ENCODE peak calls at places on chromosomes 16 and 17, in four cellular contexts. G is HepG2, R is GM12878, T is K562. E is an unnamed sample.

GRCh38 chr17:75684924-75685323 is 17.8 kb downstream of the SAP30BP start:
- DNase-seq in R (no peak), T (no peak), G (no peak), E (no peak)

GRCh38 chr17:42408076-42408475 is 15.0 kb downstream of the CAVIN1 start:
- DNase-seq in R (no peak), G (no peak), T (no peak), E (no peak)

GRCh38 chr16:69607674-69608073 is 41.9 kb downstream of the NFAT5 start:
- DNase-seq in G (no peak), R (peak; percentile 8), T (no peak), E (no peak)

GRCh38 chr17:59829217-59830006 is 63.3 kb downstream of the TUBD1 start:
- DNase-seq in G (peak; percentile 97), T (peak; percentile 60), R (peak; percentile 100), E (peak; percentile 41)

GRCh38 chr17:4796550-4796915 is 569 bp downstream of the PSMB6 start:
- DNase-seq in R (no peak), T (peak; percentile 53), G (peak; percentile 33), E (peak; percentile 59)

GRCh38 chr16:54706406-54706805 is 224.3 kb upstream of the IRX5 start:
- DNase-seq in R (no peak), G (no peak), T (no peak), E (no peak)

GRCh38 chr17:9987779-9988585 is 82.9 kb upstream of the RCVRN start:
- DNase-seq in R (no peak), T (peak; percentile 57), G (peak; percentile 18), E (peak; percentile 69)

GRCh38 chr16:48067388-48067787 is 88.4 kb downstream of the ABCC12 start:
- DNase-seq in G (peak; percentile 39), R (no peak), T (no peak), E (no peak)

GRCh38 chr17:17669851-17670232 is 11.4 kb upstream of the RAI1 start:
- DNase-seq in G (no peak), R (no peak), T (no peak), E (no peak)

GRCh38 chr17:58986005-58986404 is 120.7 kb downstream of the TRIM37 start:
- DNase-seq in T (no peak), R (no peak), G (no peak), E (no peak)

GRCh38 chr16:75763250-75763649 is 37.0 kb upstream of the CPHXL start:
- DNase-seq in T (no peak), G (no peak), R (no peak), E (no peak)

GRCh38 chr17:42780816-42781638 is 617 bp downstream of the WNK4 start:
- DNase-seq in R (no peak), G (no peak), T (no peak), E (no peak)

GRCh38 chr16:85524630-85525463 is 88.3 kb upstream of the GSE1 start:
- DNase-seq in R (no peak), T (no peak), G (peak; percentile 85), E (peak; percentile 24)

GRCh38 chr17:72123964-72124791 is 3.4 kb downstream of the SOX9 start:
- DNase-seq in T (no peak), G (no peak), R (no peak), E (no peak)

GRCh38 chr17:7841309-7841621 is 7.2 kb downstream of the KDM6B start:
- DNase-seq in R (no peak), T (no peak), G (no peak), E (no peak)

GRCh38 chr16:31243734-31244670 is 15.8 kb upstream of the ITGAM start:
- DNase-seq in T (no peak), R (peak; percentile 53), G (no peak), E (no peak)

GRCh38 chr17:44489581-44489980 is 13.6 kb downstream of the GPATCH8 start:
- DNase-seq in R (no peak), G (no peak), T (no peak), E (no peak)

GRCh38 chr16:75244844-75245758 is 6.3 kb downstream of the BCAR1 start:
- DNase-seq in T (no peak), G (peak; percentile 99), R (no peak), E (no peak)

GRCh38 chr17:74639704-74640142 is 16.2 kb upstream of the CD300E start:
- DNase-seq in G (no peak), R (peak; percentile 42), T (no peak), E (no peak)

GRCh38 chr17:79422236-79422635 is 188.6 kb downstream of the RBFOX3 start:
- DNase-seq in T (no peak), G (no peak), R (no peak), E (no peak)

GRCh38 chr17:49963626-49964538 is 5.1 kb upstream of the DLX4 start:
- DNase-seq in R (no peak), T (no peak), G (no peak), E (no peak)

GRCh38 chr17:77441130-77441920 is 300.6 kb downstream of the SEC14L1 start:
- DNase-seq in T (no peak), G (no peak), R (peak; percentile 98), E (no peak)

GRCh38 chr16:87582221-87582965 is 19.9 kb upstream of the JPH3 start:
- DNase-seq in T (no peak), G (no peak), R (no peak), E (peak; percentile 26)

GRCh38 chr16:17367932-17368331 is 102.8 kb downstream of the XYLT1 start:
- DNase-seq in R (no peak), T (peak; percentile 25), G (no peak), E (peak; percentile 54)

GRCh38 chr17:73436966-73437365 is 125.2 kb upstream of the CDC42EP4 start:
- DNase-seq in G (no peak), T (no peak), R (no peak), E (no peak)

GRCh38 chr16:22325598-22326368 is 28.6 kb downstream of the POLR3E start:
- DNase-seq in R (no peak), G (no peak), T (no peak), E (no peak)

GRCh38 chr17:2995362-2995761 is 68.0 kb downstream of the OR1D5 start:
- DNase-seq in T (no peak), R (no peak), G (no peak), E (no peak)

GRCh38 chr16:80733366-80733901 is 71.0 kb downstream of the CDYL2 start:
- DNase-seq in T (no peak), R (no peak), G (no peak), E (no peak)

DNA sequence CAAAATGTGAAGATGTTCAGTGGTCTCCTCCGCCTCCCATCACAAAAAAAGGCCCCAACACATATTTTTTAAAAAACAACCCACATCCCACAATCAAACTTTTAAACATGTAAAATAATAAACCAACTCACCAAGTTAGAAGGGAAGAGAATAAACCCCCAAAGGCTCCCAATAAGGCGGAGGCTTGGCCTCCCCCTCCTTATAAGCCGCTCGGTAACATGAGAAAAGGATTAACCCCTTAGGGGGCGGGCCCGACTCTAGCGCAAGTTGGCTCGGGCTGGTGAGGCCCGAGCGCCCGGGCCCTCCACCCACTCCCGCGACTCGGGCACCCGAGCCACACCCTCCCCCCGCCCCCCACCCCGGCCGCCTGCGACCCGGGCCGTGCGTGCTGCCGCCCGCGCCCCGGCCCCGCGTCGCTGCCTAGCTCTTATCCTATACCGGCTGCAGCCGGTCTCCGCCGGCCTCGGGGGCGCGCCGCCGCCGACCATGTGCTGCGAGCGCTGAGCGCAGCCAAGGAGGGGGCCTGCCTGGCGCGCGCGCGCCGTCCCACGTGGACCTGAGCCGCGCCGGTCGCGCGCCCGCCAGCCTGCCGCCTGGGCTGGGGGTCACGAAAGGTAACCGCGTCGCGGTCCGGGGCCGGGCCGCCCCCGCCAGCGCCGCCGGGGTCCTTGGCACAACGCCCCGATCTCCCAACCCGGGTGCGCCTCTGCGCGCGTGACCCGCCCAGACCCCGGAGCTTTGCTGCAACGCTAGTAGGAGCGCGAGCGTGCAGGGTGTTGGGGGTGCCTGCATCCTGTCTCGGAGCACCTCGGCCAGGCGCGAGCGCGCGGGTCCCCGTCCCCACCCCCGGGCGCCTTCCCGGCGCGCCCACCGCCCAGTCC is at the start of the genes ARSG and SLC16A6:
- DNase-seq in R (no peak), G (peak; percentile 78), T (peak; percentile 86), E (peak; percentile 82)
- TF ChIP-seq FOXK2 in R (no peak), G (no peak), T (no peak), E (no peak)

DNA sequence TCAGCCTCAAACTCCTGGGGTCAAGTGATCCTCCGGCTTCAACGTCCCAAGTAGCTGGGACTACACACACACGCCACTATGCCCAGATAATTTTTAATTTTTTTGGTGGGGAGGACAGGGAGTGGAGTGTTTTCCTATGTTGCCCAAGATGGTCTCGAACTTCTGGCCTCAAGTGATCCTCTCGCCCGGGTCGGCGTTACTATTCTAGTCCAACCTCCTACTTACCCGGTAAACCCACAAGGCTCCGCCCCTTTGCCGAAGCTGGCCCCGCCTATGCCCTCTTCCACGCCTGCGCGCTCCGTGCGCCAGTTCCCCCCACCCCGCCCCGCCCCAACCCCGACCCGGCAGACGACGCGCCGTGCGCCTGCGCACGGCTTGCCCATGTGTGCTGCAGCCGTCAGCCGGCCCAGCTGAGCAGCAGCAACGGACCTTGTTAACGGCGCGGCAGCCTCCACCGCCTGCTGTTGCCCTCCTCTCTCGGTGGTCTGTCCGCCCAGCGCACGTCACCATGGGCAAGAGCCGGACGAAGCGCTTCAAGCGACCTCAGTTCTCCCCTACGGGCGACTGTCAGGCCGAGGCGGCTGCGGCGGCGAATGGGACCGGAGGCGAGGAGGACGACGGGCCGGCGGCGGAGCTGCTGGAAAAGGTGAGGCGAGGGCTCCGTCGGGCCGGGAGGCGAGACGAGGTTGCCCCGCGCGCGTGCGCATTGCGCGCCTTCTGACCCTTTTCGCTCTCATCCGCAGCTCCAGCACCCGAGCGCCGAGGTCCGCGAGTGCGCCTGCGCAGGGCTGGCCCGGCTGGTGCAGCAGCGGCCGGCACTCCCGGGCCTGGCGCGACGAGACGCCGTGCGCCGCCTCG is at the start of gene HEATR3:
- DNase-seq in T (peak; percentile 96), R (peak; percentile 82), G (peak; percentile 88), E (peak; percentile 95)
- TF ChIP-seq FOXK2 in T (no peak), R (no peak), G (no peak), E (no peak)

DNA sequence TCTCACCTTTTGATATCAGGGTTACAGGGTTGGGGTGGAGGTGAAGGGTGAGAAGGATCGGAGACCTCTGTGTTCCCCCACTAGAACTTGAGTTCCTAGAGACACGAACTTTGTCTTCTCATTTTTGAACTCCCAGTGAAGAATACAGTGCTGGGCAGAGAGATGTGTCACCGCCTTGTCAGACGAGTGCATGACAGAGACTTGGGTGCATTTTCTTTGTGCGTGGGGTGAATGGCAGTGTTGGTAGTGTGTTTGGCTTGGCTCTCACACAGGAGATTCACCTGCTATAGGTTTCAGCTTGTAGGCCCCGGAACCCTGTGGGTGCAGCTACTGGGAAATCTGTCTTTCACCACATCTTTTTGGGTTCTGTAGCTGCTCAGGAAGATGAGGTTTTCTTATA is 40.0 kb upstream of the CCR7 start:
- DNase-seq in G (no peak), T (no peak), R (no peak), E (no peak)
- TF ChIP-seq FOXK2 in G (no peak), T (no peak), R (no peak), E (no peak)

DNA sequence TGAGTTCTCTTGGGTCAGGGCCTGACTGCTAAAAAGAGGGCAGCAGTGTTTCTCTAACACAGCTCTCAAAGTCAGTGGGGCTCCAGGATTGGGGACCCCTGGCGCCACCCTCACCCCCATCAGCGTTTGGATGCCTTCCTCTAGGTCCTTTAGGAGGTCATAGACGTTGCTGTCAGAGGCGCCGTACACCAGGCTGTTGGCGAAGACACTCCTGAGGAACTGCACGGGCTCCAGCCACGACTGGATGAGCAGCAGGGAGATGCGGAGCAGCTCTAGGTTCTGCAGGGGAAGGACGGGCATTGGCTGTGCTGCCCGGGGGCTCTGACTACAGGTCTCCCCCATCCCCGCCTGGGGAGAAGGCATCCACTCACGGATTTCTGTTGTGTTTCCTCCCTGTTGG is 993 bp downstream of the GH1 start:
- DNase-seq in G (no peak), T (no peak), R (no peak), E (no peak)
- TF ChIP-seq FOXK2 in G (no peak), T (no peak), R (no peak), E (no peak)